ENCODE peak calls at places on chromosomes 12 and 14, in four cellular contexts. One of them, this sample, is unnamed.

GRCh38 chr12:104456950-104457745 is 400 bp downstream of the CHST11 start:
- DNase-seq in HCEC 1CT: peak; percentile 52
- DNase-seq in NCI-H1436: peak; percentile 35
- DNase-seq in choroid plexus epithelial cell: peak; percentile 83
- DNase-seq in this sample: peak; percentile 86

GRCh38 chr12:89762498-89763170 is 54.0 kb upstream of the ATP2B1 start:
- DNase-seq in choroid plexus epithelial cell: no peak
- DNase-seq in HCEC 1CT: no peak
- DNase-seq in NCI-H1436: no peak
- DNase-seq in this sample: no peak

GRCh38 chr12:117120787-117121186 is 21.6 kb upstream of the TESC start:
- DNase-seq in choroid plexus epithelial cell: no peak
- DNase-seq in HCEC 1CT: no peak
- DNase-seq in NCI-H1436: no peak
- DNase-seq in this sample: no peak

GRCh38 chr14:74018704-74019407 is at the start of the genes BBOF1 and ENTPD5:
- DNase-seq in HCEC 1CT: peak; percentile 87
- DNase-seq in NCI-H1436: peak; percentile 71
- DNase-seq in choroid plexus epithelial cell: peak; percentile 83
- DNase-seq in this sample: peak; percentile 82

GRCh38 chr14:23446291-23446851 is 10.9 kb upstream of the MYH7 start:
- DNase-seq in NCI-H1436: no peak
- DNase-seq in choroid plexus epithelial cell: no peak
- DNase-seq in HCEC 1CT: no peak
- DNase-seq in this sample: no peak

GRCh38 chr14:73753043-73753886 is 39.1 kb upstream of the PNMA1 start:
- DNase-seq in NCI-H1436: no peak
- DNase-seq in HCEC 1CT: no peak
- DNase-seq in choroid plexus epithelial cell: no peak
- DNase-seq in this sample: peak; percentile 22

GRCh38 chr14:68576496-68577244 is 216.2 kb downstream of the ZFP36L1 start:
- DNase-seq in NCI-H1436: no peak
- DNase-seq in HCEC 1CT: peak; percentile 62
- DNase-seq in choroid plexus epithelial cell: peak; percentile 48
- DNase-seq in this sample: peak; percentile 41

GRCh38 chr14:30252151-30252550 is 306.8 kb upstream of the G2E3 start:
- DNase-seq in NCI-H1436: no peak
- DNase-seq in HCEC 1CT: no peak
- DNase-seq in choroid plexus epithelial cell: no peak
- DNase-seq in this sample: no peak

GRCh38 chr14:35533357-35534129 is 421 bp upstream of the INSM2 start:
- DNase-seq in HCEC 1CT: no peak
- DNase-seq in choroid plexus epithelial cell: peak; percentile 41
- DNase-seq in NCI-H1436: peak; percentile 87
- DNase-seq in this sample: peak; percentile 45

GRCh38 chr12:61282790-61283575 is 977.2 kb upstream of the USP15 start:
- DNase-seq in HCEC 1CT: no peak
- DNase-seq in choroid plexus epithelial cell: no peak
- DNase-seq in NCI-H1436: no peak
- DNase-seq in this sample: peak; percentile 12

GRCh38 chr14:104998801-104999200 is 13.2 kb downstream of the CLBA1 start:
- DNase-seq in choroid plexus epithelial cell: no peak
- DNase-seq in HCEC 1CT: no peak
- DNase-seq in NCI-H1436: no peak
- DNase-seq in this sample: no peak

GRCh38 chr12:119673634-119674033 is 5.7 kb downstream of the PRKAB1 start:
- DNase-seq in NCI-H1436: no peak
- DNase-seq in HCEC 1CT: no peak
- DNase-seq in choroid plexus epithelial cell: no peak
- DNase-seq in this sample: no peak

GRCh38 chr12:32151081-32151480 is 44.4 kb downstream of the BICD1 start:
- DNase-seq in choroid plexus epithelial cell: peak; percentile 13
- DNase-seq in HCEC 1CT: no peak
- DNase-seq in NCI-H1436: no peak
- DNase-seq in this sample: no peak

GRCh38 chr12:59149995-59150642 is 229.8 kb upstream of the LRIG3 start:
- DNase-seq in HCEC 1CT: peak; percentile 78
- DNase-seq in NCI-H1436: peak; percentile 81
- DNase-seq in choroid plexus epithelial cell: peak; percentile 93
- DNase-seq in this sample: peak; percentile 83

GRCh38 chr14:90569201-90569600 is 172.4 kb downstream of the CALM1 start:
- DNase-seq in NCI-H1436: no peak
- DNase-seq in HCEC 1CT: no peak
- DNase-seq in choroid plexus epithelial cell: no peak
- DNase-seq in this sample: no peak

GRCh38 chr14:84519836-84520235 is 1010.1 kb upstream of the FLRT2 start:
- DNase-seq in HCEC 1CT: no peak
- DNase-seq in NCI-H1436: no peak
- DNase-seq in choroid plexus epithelial cell: no peak
- DNase-seq in this sample: no peak

GRCh38 chr14:51636109-51636508 is 15.6 kb upstream of the FRMD6 start:
- DNase-seq in NCI-H1436: no peak
- DNase-seq in HCEC 1CT: no peak
- DNase-seq in choroid plexus epithelial cell: no peak
- DNase-seq in this sample: no peak

GRCh38 chr14:68876976-68877375 is 84.1 kb upstream of the ZFP36L1 start:
- DNase-seq in choroid plexus epithelial cell: no peak
- DNase-seq in NCI-H1436: no peak
- DNase-seq in HCEC 1CT: no peak
- DNase-seq in this sample: no peak

GRCh38 chr12:29863665-29864064 is 79.9 kb upstream of the TMTC1 start:
- DNase-seq in choroid plexus epithelial cell: no peak
- DNase-seq in HCEC 1CT: no peak
- DNase-seq in NCI-H1436: no peak
- DNase-seq in this sample: no peak

GRCh38 chr12:79773896-79774295 is 83.1 kb upstream of the PAWR start:
- DNase-seq in NCI-H1436: no peak
- DNase-seq in choroid plexus epithelial cell: peak; percentile 28
- DNase-seq in HCEC 1CT: no peak
- DNase-seq in this sample: no peak

GRCh38 chr12:94100990-94101901 is 47.1 kb upstream of the PLXNC1 start:
- DNase-seq in HCEC 1CT: peak; percentile 77
- DNase-seq in choroid plexus epithelial cell: peak; percentile 74
- DNase-seq in NCI-H1436: peak; percentile 33
- DNase-seq in this sample: peak; percentile 73

GRCh38 chr14:34931206-34931605 is 51.6 kb upstream of the SRP54 start:
- DNase-seq in NCI-H1436: no peak
- DNase-seq in HCEC 1CT: peak; percentile 8
- DNase-seq in choroid plexus epithelial cell: no peak
- DNase-seq in this sample: no peak

GRCh38 chr12:2578772-2579171 is 216.0 kb upstream of the FKBP4 start:
- DNase-seq in choroid plexus epithelial cell: no peak
- DNase-seq in NCI-H1436: no peak
- DNase-seq in HCEC 1CT: no peak
- DNase-seq in this sample: no peak

This sample was measured in astrocyte of the spinal cord.